ENCODE peak calls at places on chromosomes 12 and 14, in eight cellular contexts. One of them, this sample, is unnamed.

GRCh38 chr14:52175982-52176502 is 91.5 kb upstream of the PTGDR start:
- DNase-seq in AG09309: no peak
- DNase-seq in fibroblast of lung: no peak
- DNase-seq in fibroblast of pulmonary artery: no peak
- DNase-seq in mesothelial cell of epicardium: no peak
- DNase-seq in endothelial cell: no peak
- DNase-seq in astrocyte of the cerebellum: no peak
- DNase-seq in epithelial cell of esophagus: no peak
- DNase-seq in this sample: no peak

GRCh38 chr12:110543252-110543959 is 39.7 kb downstream of the PPTC7 start:
- DNase-seq in AG09309: no peak
- DNase-seq in fibroblast of pulmonary artery: peak
- DNase-seq in epithelial cell of esophagus: peak
- DNase-seq in mesothelial cell of epicardium: peak
- DNase-seq in fibroblast of lung: peak
- DNase-seq in astrocyte of the cerebellum: peak
- DNase-seq in endothelial cell: no peak
- DNase-seq in this sample: no peak

GRCh38 chr12:48997719-48998496 is 1.3 kb downstream of the DDN start:
- DNase-seq in fibroblast of lung: no peak
- DNase-seq in mesothelial cell of epicardium: no peak
- DNase-seq in AG09309: no peak
- DNase-seq in epithelial cell of esophagus: no peak
- DNase-seq in astrocyte of the cerebellum: no peak
- DNase-seq in fibroblast of pulmonary artery: no peak
- DNase-seq in endothelial cell: peak
- DNase-seq in this sample: no peak

GRCh38 chr12:76450690-76451089 is 102.5 kb upstream of the BBS10 start:
- DNase-seq in fibroblast of lung: peak
- DNase-seq in astrocyte of the cerebellum: peak
- DNase-seq in endothelial cell: no peak
- DNase-seq in mesothelial cell of epicardium: no peak
- DNase-seq in fibroblast of pulmonary artery: peak
- DNase-seq in epithelial cell of esophagus: peak
- DNase-seq in AG09309: no peak
- DNase-seq in this sample: no peak

GRCh38 chr12:102816816-102817434 is 100.1 kb downstream of the PAH start:
- DNase-seq in astrocyte of the cerebellum: no peak
- DNase-seq in epithelial cell of esophagus: peak
- DNase-seq in fibroblast of pulmonary artery: peak
- DNase-seq in endothelial cell: no peak
- DNase-seq in mesothelial cell of epicardium: no peak
- DNase-seq in AG09309: no peak
- DNase-seq in fibroblast of lung: peak
- DNase-seq in this sample: no peak

GRCh38 chr12:100234591-100235304 is 32.1 kb downstream of the DEPDC4 start:
- DNase-seq in fibroblast of pulmonary artery: peak
- DNase-seq in epithelial cell of esophagus: peak
- DNase-seq in astrocyte of the cerebellum: peak
- DNase-seq in AG09309: peak
- DNase-seq in fibroblast of lung: peak
- DNase-seq in endothelial cell: no peak
- DNase-seq in mesothelial cell of epicardium: no peak
- DNase-seq in this sample: no peak

GRCh38 chr14:54342806-54343205 is 54.0 kb upstream of the CDKN3 start:
- DNase-seq in AG09309: no peak
- DNase-seq in endothelial cell: no peak
- DNase-seq in fibroblast of lung: peak
- DNase-seq in epithelial cell of esophagus: no peak
- DNase-seq in mesothelial cell of epicardium: no peak
- DNase-seq in astrocyte of the cerebellum: no peak
- DNase-seq in fibroblast of pulmonary artery: no peak
- DNase-seq in this sample: no peak

GRCh38 chr14:97233319-97233980 is 436.3 kb downstream of the VRK1 start:
- DNase-seq in fibroblast of pulmonary artery: no peak
- DNase-seq in AG09309: no peak
- DNase-seq in mesothelial cell of epicardium: no peak
- DNase-seq in astrocyte of the cerebellum: no peak
- DNase-seq in epithelial cell of esophagus: no peak
- DNase-seq in endothelial cell: no peak
- DNase-seq in fibroblast of lung: no peak
- DNase-seq in this sample: no peak

GRCh38 chr12:50635356-50635755 is 128.5 kb upstream of the ATF1 start:
- DNase-seq in astrocyte of the cerebellum: no peak
- DNase-seq in AG09309: no peak
- DNase-seq in fibroblast of lung: no peak
- DNase-seq in endothelial cell: no peak
- DNase-seq in epithelial cell of esophagus: no peak
- DNase-seq in mesothelial cell of epicardium: no peak
- DNase-seq in fibroblast of pulmonary artery: no peak
- DNase-seq in this sample: no peak

GRCh38 chr12:34294671-34295365 is 272.5 kb downstream of the ALG10 start:
- DNase-seq in endothelial cell: no peak
- DNase-seq in epithelial cell of esophagus: no peak
- DNase-seq in fibroblast of lung: no peak
- DNase-seq in astrocyte of the cerebellum: no peak
- DNase-seq in fibroblast of pulmonary artery: no peak
- DNase-seq in AG09309: no peak
- DNase-seq in mesothelial cell of epicardium: no peak
- DNase-seq in this sample: no peak

GRCh38 chr14:26548431-26548830 is 49.4 kb downstream of the NOVA1 start:
- DNase-seq in AG09309: no peak
- DNase-seq in fibroblast of pulmonary artery: peak
- DNase-seq in astrocyte of the cerebellum: no peak
- DNase-seq in epithelial cell of esophagus: no peak
- DNase-seq in endothelial cell: no peak
- DNase-seq in mesothelial cell of epicardium: no peak
- DNase-seq in fibroblast of lung: no peak
- DNase-seq in this sample: no peak

GRCh38 chr14:99968931-99969330 is 96.3 kb upstream of the EVL start:
- DNase-seq in fibroblast of pulmonary artery: peak
- DNase-seq in epithelial cell of esophagus: no peak
- DNase-seq in astrocyte of the cerebellum: peak
- DNase-seq in fibroblast of lung: peak
- DNase-seq in AG09309: no peak
- DNase-seq in mesothelial cell of epicardium: no peak
- DNase-seq in endothelial cell: no peak
- DNase-seq in this sample: no peak

GRCh38 chr12:131370791-131371579 is 339.9 kb upstream of the SFSWAP start:
- DNase-seq in astrocyte of the cerebellum: no peak
- DNase-seq in fibroblast of pulmonary artery: no peak
- DNase-seq in epithelial cell of esophagus: no peak
- DNase-seq in AG09309: no peak
- DNase-seq in mesothelial cell of epicardium: no peak
- DNase-seq in fibroblast of lung: no peak
- DNase-seq in endothelial cell: no peak
- DNase-seq in this sample: no peak

GRCh38 chr12:79634957-79635471 is 55.8 kb downstream of the PAWR start:
- DNase-seq in epithelial cell of esophagus: peak
- DNase-seq in astrocyte of the cerebellum: peak
- DNase-seq in fibroblast of pulmonary artery: peak
- DNase-seq in fibroblast of lung: peak
- DNase-seq in AG09309: peak
- DNase-seq in mesothelial cell of epicardium: no peak
- DNase-seq in endothelial cell: no peak
- DNase-seq in this sample: peak

GRCh38 chr12:49296034-49296835 is 1.3 kb downstream of the PRPH start:
- DNase-seq in fibroblast of pulmonary artery: no peak
- DNase-seq in endothelial cell: peak
- DNase-seq in epithelial cell of esophagus: peak
- DNase-seq in astrocyte of the cerebellum: no peak
- DNase-seq in AG09309: no peak
- DNase-seq in fibroblast of lung: no peak
- DNase-seq in mesothelial cell of epicardium: peak
- DNase-seq in this sample: no peak

GRCh38 chr12:46064548-46064947 is 74.2 kb upstream of the SCAF11 start:
- DNase-seq in epithelial cell of esophagus: no peak
- DNase-seq in fibroblast of lung: no peak
- DNase-seq in endothelial cell: no peak
- DNase-seq in fibroblast of pulmonary artery: no peak
- DNase-seq in astrocyte of the cerebellum: no peak
- DNase-seq in mesothelial cell of epicardium: no peak
- DNase-seq in AG09309: no peak
- DNase-seq in this sample: no peak

GRCh38 chr12:107929436-107929835 is 154.9 kb downstream of the ASCL4 start:
- DNase-seq in epithelial cell of esophagus: peak
- DNase-seq in fibroblast of lung: peak
- DNase-seq in fibroblast of pulmonary artery: peak
- DNase-seq in endothelial cell: no peak
- DNase-seq in mesothelial cell of epicardium: no peak
- DNase-seq in AG09309: peak
- DNase-seq in astrocyte of the cerebellum: peak
- DNase-seq in this sample: no peak

GRCh38 chr12:103566398-103566797 is 20.7 kb upstream of the STAB2 start:
- DNase-seq in fibroblast of pulmonary artery: no peak
- DNase-seq in mesothelial cell of epicardium: no peak
- DNase-seq in endothelial cell: no peak
- DNase-seq in fibroblast of lung: no peak
- DNase-seq in astrocyte of the cerebellum: no peak
- DNase-seq in epithelial cell of esophagus: no peak
- DNase-seq in AG09309: no peak
- DNase-seq in this sample: no peak

GRCh38 chr12:114777052-114777451 is 93.1 kb upstream of the TBX3 start:
- DNase-seq in epithelial cell of esophagus: no peak
- DNase-seq in endothelial cell: no peak
- DNase-seq in fibroblast of pulmonary artery: peak
- DNase-seq in astrocyte of the cerebellum: peak
- DNase-seq in AG09309: peak
- DNase-seq in mesothelial cell of epicardium: no peak
- DNase-seq in fibroblast of lung: peak
- DNase-seq in this sample: no peak

GRCh38 chr12:2336409-2336829 is 283.6 kb downstream of the CACNA1C start:
- DNase-seq in AG09309: peak
- DNase-seq in epithelial cell of esophagus: peak
- DNase-seq in astrocyte of the cerebellum: peak
- DNase-seq in fibroblast of pulmonary artery: peak
- DNase-seq in mesothelial cell of epicardium: no peak
- DNase-seq in endothelial cell: no peak
- DNase-seq in fibroblast of lung: peak
- DNase-seq in this sample: peak

GRCh38 chr12:8890313-8891084 is 23.8 kb upstream of the PHC1 start:
- DNase-seq in fibroblast of lung: peak
- DNase-seq in mesothelial cell of epicardium: peak
- DNase-seq in endothelial cell: peak
- DNase-seq in fibroblast of pulmonary artery: peak
- DNase-seq in epithelial cell of esophagus: peak
- DNase-seq in AG09309: no peak
- DNase-seq in astrocyte of the cerebellum: peak
- DNase-seq in this sample: no peak

GRCh38 chr12:4274960-4275868 is 1.7 kb downstream of the CCND2 start:
- DNase-seq in fibroblast of lung: no peak
- DNase-seq in AG09309: no peak
- DNase-seq in fibroblast of pulmonary artery: peak
- DNase-seq in astrocyte of the cerebellum: no peak
- DNase-seq in endothelial cell: peak
- DNase-seq in mesothelial cell of epicardium: no peak
- DNase-seq in epithelial cell of esophagus: peak
- DNase-seq in this sample: no peak

DNA sequence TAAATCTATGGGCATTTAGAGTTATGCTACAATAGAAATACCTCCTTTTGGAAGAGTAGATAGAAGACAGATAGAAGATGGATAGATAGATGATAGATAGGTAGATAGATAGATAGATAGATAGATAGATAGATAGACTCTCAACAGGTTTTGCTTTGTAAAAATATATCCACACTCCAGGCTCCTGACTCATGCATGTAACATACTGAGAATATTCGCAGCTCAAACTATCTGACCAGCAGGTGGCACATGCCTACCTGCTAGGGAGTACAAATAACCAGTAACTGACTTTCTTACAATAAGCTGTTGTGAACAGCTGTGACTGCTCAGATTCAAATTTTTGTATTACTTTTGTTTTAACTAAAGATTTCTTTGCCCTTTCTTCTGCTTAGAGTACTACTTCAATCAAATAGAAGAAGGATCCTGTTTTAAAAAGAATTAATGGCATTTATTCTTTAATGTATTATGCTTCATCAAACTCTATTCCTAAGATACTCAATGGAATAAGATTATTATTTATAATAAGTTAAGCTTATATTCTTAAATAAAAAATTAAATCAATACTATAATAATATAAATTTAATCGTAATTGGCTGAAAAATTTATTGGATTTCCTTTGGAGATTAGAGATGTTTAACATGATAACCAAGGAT is 15.8 kb upstream of the CPNE8 start:
- DNase-seq in fibroblast of pulmonary artery: peak
- DNase-seq in mesothelial cell of epicardium: no peak
- DNase-seq in AG09309: peak
- DNase-seq in epithelial cell of esophagus: peak
- DNase-seq in fibroblast of lung: peak
- DNase-seq in endothelial cell: peak
- DNase-seq in astrocyte of the cerebellum: peak
- DNase-seq in this sample: no peak
- TF ChIP-seq CTCF in fibroblast of pulmonary artery: peak
- TF ChIP-seq CTCF in mesothelial cell of epicardium: peak
- TF ChIP-seq CTCF in AG09309: peak
- TF ChIP-seq CTCF in epithelial cell of esophagus: peak
- TF ChIP-seq CTCF in fibroblast of lung: no peak
- TF ChIP-seq CTCF in endothelial cell: peak
- TF ChIP-seq CTCF in astrocyte of the cerebellum: peak
- TF ChIP-seq CTCF in this sample: peak

GRCh38 chr14:89936654-89937185 is 17.8 kb downstream of the EFCAB11 start:
- DNase-seq in mesothelial cell of epicardium: no peak
- DNase-seq in fibroblast of pulmonary artery: peak
- DNase-seq in epithelial cell of esophagus: no peak
- DNase-seq in AG09309: no peak
- DNase-seq in astrocyte of the cerebellum: no peak
- DNase-seq in endothelial cell: no peak
- DNase-seq in fibroblast of lung: no peak
- DNase-seq in this sample: no peak
- TF ChIP-seq CTCF in mesothelial cell of epicardium: no peak
- TF ChIP-seq CTCF in fibroblast of pulmonary artery: peak
- TF ChIP-seq CTCF in epithelial cell of esophagus: peak
- TF ChIP-seq CTCF in AG09309: no peak
- TF ChIP-seq CTCF in astrocyte of the cerebellum: peak
- TF ChIP-seq CTCF in endothelial cell: no peak
- TF ChIP-seq CTCF in fibroblast of lung: peak
- TF ChIP-seq CTCF in this sample: no peak

GRCh38 chr14:66746316-66747006 is 238.5 kb downstream of the GPHN start:
- DNase-seq in fibroblast of lung: peak
- DNase-seq in mesothelial cell of epicardium: no peak
- DNase-seq in epithelial cell of esophagus: peak
- DNase-seq in endothelial cell: peak
- DNase-seq in AG09309: peak
- DNase-seq in fibroblast of pulmonary artery: peak
- DNase-seq in astrocyte of the cerebellum: peak
- DNase-seq in this sample: no peak
- TF ChIP-seq CTCF in fibroblast of lung: peak
- TF ChIP-seq CTCF in mesothelial cell of epicardium: peak
- TF ChIP-seq CTCF in epithelial cell of esophagus: peak
- TF ChIP-seq CTCF in endothelial cell: peak
- TF ChIP-seq CTCF in AG09309: peak
- TF ChIP-seq CTCF in fibroblast of pulmonary artery: peak
- TF ChIP-seq CTCF in astrocyte of the cerebellum: peak
- TF ChIP-seq CTCF in this sample: peak

DNA sequence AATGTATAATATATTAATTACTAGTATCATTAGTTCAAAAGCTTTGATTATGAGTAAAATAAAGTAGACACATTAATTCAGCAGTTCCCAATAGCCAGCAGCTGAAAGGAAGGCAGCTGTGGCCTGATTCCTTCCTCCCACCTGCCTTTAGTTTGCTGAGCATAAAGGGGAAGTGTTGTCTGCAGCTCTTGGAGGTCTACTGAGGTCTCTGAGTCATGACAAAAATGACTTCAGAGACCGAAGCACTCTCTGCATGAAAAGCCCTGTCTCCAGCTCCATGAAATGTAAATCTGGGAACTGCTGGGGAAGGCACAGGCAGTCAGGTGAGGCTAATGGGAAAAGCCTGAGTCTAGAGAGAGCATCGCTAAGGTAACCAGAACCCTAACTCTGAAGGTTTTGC is 165.4 kb downstream of the NRXN3 start:
- DNase-seq in endothelial cell: no peak
- DNase-seq in mesothelial cell of epicardium: no peak
- DNase-seq in fibroblast of pulmonary artery: no peak
- DNase-seq in epithelial cell of esophagus: no peak
- DNase-seq in astrocyte of the cerebellum: no peak
- DNase-seq in fibroblast of lung: no peak
- DNase-seq in AG09309: no peak
- DNase-seq in this sample: no peak
- TF ChIP-seq CTCF in endothelial cell: no peak
- TF ChIP-seq CTCF in mesothelial cell of epicardium: no peak
- TF ChIP-seq CTCF in fibroblast of pulmonary artery: no peak
- TF ChIP-seq CTCF in epithelial cell of esophagus: no peak
- TF ChIP-seq CTCF in astrocyte of the cerebellum: no peak
- TF ChIP-seq CTCF in fibroblast of lung: no peak
- TF ChIP-seq CTCF in AG09309: no peak
- TF ChIP-seq CTCF in this sample: no peak

This sample was measured in BJ.